ENCODE peak calls at places on chromosomes 6 and 20, in five cellular contexts. M, S, G, L and X are unnamed samples.

GRCh38 chr6:5359413-5359812 is 98.1 kb downstream of the FARS2 start:
- DNase-seq in L (no peak), G (no peak), M (no peak), S (no peak), X (no peak)

GRCh38 chr6:4732691-4733315 is 43.4 kb upstream of the CDYL start:
- DNase-seq in M (peak; percentile 66), S (no peak), G (peak; percentile 64), L (peak; percentile 98), X (peak; percentile 95)

GRCh38 chr6:34563513-34563870 is 7.4 kb upstream of the SPDEF start:
- DNase-seq in S (no peak), G (no peak), L (no peak), M (no peak), X (no peak)

GRCh38 chr6:153044295-153044694 is 41.8 kb upstream of the MTRF1L start:
- DNase-seq in S (no peak), G (no peak), M (no peak), L (no peak), X (no peak)

GRCh38 chr20:56323656-56324055 is 35.1 kb upstream of the FAM210B start:
- DNase-seq in L (no peak), S (no peak), G (no peak), M (no peak), X (no peak)

GRCh38 chr6:34573567-34574183 is 17.5 kb upstream of the SPDEF start:
- DNase-seq in G (no peak), L (no peak), S (no peak), M (no peak), X (no peak)

GRCh38 chr6:150204705-150205472 is 62.0 kb downstream of the PPP1R14C start:
- DNase-seq in M (no peak), L (no peak), G (no peak), S (no peak), X (no peak)

GRCh38 chr6:137722749-137723272 is 144.2 kb upstream of the TNFAIP3 start:
- DNase-seq in M (no peak), G (no peak), L (no peak), S (no peak), X (peak; percentile 32)

GRCh38 chr6:98877250-98877649 is 42.9 kb downstream of the POU3F2 start:
- DNase-seq in L (no peak), M (no peak), G (no peak), S (no peak), X (no peak)

GRCh38 chr6:56106231-56106630 is 141.1 kb downstream of the COL21A1 start:
- DNase-seq in M (no peak), L (no peak), S (no peak), G (no peak), X (no peak)

GRCh38 chr20:58716476-58717277 is 24.1 kb downstream of the NPEPL1 start:
- DNase-seq in G (peak; percentile 46), S (peak; percentile 50), L (no peak), M (peak; percentile 29), X (no peak)

GRCh38 chr20:19990911-19991707 is 26.1 kb upstream of the NAA20 start:
- DNase-seq in M (no peak), S (no peak), G (no peak), L (peak; percentile 61), X (no peak)

GRCh38 chr6:134956032-134956431 is 6.1 kb upstream of the ALDH8A1 start:
- DNase-seq in L (no peak), S (no peak), G (no peak), M (no peak), X (no peak)

GRCh38 chr20:24650091-24650490 is 180.7 kb downstream of the SYNDIG1 start:
- DNase-seq in S (no peak), G (no peak), L (peak; percentile 57), M (no peak), X (peak; percentile 66)

GRCh38 chr20:24653306-24653705 is 183.9 kb downstream of the SYNDIG1 start:
- DNase-seq in L (peak; percentile 7), G (no peak), M (no peak), S (no peak), X (peak; percentile 38)

GRCh38 chr20:24648919-24649318 is 179.5 kb downstream of the SYNDIG1 start:
- DNase-seq in L (no peak), G (no peak), M (no peak), S (no peak), X (no peak)

GRCh38 chr20:24651973-24652340 is 182.5 kb downstream of the SYNDIG1 start:
- DNase-seq in L (no peak), G (no peak), S (no peak), M (no peak), X (no peak)

GRCh38 chr20:24651171-24651972 is 181.9 kb downstream of the SYNDIG1 start:
- DNase-seq in L (peak; percentile 54), M (no peak), S (no peak), G (no peak), X (peak; percentile 90)
- H3K4ac ChIP-seq in L (no peak overlapping the region), M (no peak overlapping the region), S (no peak overlapping the region), G (no peak overlapping the region), X (no peak overlapping the region)

DNA sequence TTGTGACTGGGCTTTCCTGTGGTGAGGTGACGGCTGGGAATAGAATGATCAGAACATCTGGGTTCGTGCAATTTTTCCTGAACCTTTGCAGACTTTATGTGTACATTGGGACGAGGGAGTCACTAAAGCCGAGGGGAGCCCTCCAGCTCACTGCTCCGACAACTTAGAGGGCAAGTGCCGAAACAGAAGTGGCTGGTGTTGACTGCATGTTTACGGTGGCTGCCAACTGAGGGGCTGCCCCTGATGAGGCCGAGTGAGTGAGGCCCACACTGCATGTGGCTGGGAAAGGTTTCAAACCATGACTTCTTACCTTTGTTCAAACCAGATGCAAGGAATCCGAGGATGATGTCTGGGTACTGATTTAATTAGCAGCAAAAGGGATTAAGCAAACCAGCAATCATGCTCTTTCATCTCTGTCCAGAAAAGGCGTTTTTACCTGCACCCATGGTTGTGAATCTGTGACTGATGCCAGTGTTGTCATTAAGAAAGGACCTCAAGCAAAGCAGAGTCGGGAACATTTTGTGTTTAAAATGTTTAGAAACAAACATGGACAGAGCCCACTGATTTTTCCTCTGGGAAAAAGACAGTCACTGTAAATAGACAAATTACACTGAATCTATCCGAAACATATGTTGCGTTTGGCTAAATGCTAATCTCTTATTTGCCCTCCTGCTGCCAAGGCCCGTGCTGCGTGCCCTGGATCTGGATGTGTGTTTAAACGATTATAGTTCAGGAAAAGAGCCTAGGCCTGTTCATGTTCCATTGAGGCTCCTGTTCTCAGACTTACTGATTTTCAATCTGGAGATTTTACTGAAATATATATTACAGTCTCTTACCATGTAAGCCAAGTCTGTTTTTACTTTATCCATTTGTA is 105.1 kb downstream of the UST start:
- DNase-seq in G (no peak), S (no peak), M (no peak), L (no peak), X (no peak)
- H3K4me2 ChIP-seq in G (peak overlapping the region; percentile 2), S (no peak overlapping the region), M (no peak overlapping the region), L (no peak overlapping the region), X (no peak overlapping the region)

DNA sequence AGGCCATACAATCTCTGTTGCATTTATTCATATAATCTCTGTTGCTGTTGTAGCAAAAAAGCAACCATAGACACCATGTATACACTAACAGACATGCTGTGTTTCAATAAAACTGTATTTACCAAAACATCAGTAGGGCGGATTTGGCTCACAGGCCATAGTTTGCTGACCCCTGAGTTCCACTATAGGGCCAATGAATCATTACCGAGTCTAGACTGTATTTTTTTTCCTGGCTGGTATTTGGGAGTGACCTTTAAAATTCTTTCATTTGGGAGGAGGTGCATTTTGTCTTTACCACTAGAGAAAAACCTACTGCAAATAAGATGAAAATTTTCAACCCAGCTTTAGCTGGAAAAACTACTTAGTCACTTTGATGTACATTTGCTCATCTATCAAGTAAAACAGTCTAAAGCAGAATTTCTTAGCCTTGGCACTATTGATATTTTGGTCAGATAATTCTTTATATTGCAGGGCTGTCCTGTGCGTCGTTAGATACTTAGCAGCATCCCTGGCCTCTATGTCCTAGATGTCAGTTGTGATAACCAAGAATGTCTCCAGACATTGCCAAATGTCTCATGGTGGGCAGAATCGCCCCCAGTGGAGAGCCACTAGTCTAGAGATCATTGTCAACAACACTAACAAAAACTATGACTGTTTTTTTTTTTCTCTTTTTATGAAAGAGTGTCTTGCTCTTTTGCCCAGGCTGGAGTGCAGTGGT is 39.5 kb downstream of the DCBLD1 start:
- DNase-seq in S (no peak), M (no peak), L (no peak), G (no peak), X (no peak)
- H2BK12ac ChIP-seq in S (no peak overlapping the region), M (no peak overlapping the region), L (peak overlapping the region; percentile 87), G (no peak overlapping the region), X (no peak overlapping the region)

GRCh38 chr6:166611631-166612030 is 15.4 kb downstream of the RPS6KA2 start:
- DNase-seq in M (no peak), S (no peak), L (no peak), G (no peak), X (no peak)
- H3K4ac ChIP-seq in M (no peak overlapping the region), S (no peak overlapping the region), L (no peak overlapping the region), G (no peak overlapping the region), X (peak overlapping the region; percentile 29)

DNA sequence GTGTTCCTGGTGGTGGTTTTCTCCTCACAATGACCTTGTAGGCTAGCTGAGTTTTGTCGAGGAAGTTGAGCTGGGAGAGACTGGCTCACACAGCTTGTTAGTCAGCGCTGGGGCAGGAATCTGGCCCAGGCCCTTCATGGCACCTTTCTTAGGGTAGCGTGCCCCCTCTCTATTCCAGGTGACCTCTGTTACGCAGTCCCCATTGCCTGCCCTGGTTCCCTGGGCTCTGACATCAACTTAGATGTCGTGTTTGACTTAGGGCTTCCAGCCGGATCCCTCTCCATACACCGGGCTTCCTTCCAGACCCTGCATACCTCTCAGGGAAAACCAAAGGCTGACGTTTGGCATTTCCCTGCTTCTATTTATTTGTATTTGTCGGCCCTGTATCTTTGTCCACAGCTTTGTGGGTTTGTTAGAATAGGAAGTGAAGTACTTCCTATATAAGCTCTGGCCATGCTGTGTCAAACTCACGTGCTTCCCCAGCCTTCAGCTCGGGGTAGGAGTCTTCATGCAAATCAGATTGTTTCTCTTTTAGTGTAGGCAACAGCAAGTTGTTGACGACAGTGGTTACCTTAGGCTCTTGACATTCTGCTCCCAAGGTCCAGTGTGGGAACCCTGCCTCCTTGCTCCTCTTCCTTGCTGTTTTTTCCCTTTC is 12.8 kb downstream of the IGF2R start:
- DNase-seq in G (no peak), S (no peak), M (no peak), L (peak; percentile 43), X (peak; percentile 96)
- H3K4me2 ChIP-seq in G (peak overlapping the region; percentile 11), S (no peak overlapping the region), M (no peak overlapping the region), L (no peak overlapping the region), X (peak overlapping the region; percentile 14)